ENCODE peak calls at places on chromosomes 2 and 18, in ten cellular contexts. One of them, this sample, is unnamed.

GRCh38 chr2:86336350-86337234 is 834 bp downstream of the REEP1 start:
- DNase-seq in brain microvascular endothelial cell: no peak
- DNase-seq in cardiac muscle cell: no peak
- DNase-seq in foreskin fibroblast: peak; percentile 14
- DNase-seq in nephron progenitor cell: peak; percentile 57
- DNase-seq in HepG2: no peak
- DNase-seq in prostate gland: no peak
- DNase-seq in A673: no peak
- DNase-seq in BE2C: peak; percentile 8
- DNase-seq in fibroblast of lung: no peak
- DNase-seq in this sample: no peak

GRCh38 chr2:39061280-39061679 is 59.6 kb downstream of the SOS1 start:
- DNase-seq in brain microvascular endothelial cell: no peak
- DNase-seq in cardiac muscle cell: no peak
- DNase-seq in foreskin fibroblast: no peak
- DNase-seq in nephron progenitor cell: no peak
- DNase-seq in HepG2: no peak
- DNase-seq in prostate gland: no peak
- DNase-seq in A673: no peak
- DNase-seq in BE2C: no peak
- DNase-seq in fibroblast of lung: no peak
- DNase-seq in this sample: no peak

GRCh38 chr2:207926133-207927076 is 98.9 kb downstream of the PLEKHM3 start:
- DNase-seq in brain microvascular endothelial cell: peak; percentile 64
- DNase-seq in cardiac muscle cell: peak; percentile 73
- DNase-seq in foreskin fibroblast: peak; percentile 94
- DNase-seq in nephron progenitor cell: no peak
- DNase-seq in HepG2: peak; percentile 96
- DNase-seq in prostate gland: peak; percentile 51
- DNase-seq in A673: no peak
- DNase-seq in BE2C: no peak
- DNase-seq in fibroblast of lung: peak; percentile 78
- DNase-seq in this sample: no peak

GRCh38 chr18:46402396-46402795 is 254.6 kb downstream of the LOXHD1 start:
- DNase-seq in brain microvascular endothelial cell: peak; percentile 58
- DNase-seq in cardiac muscle cell: peak; percentile 40
- DNase-seq in foreskin fibroblast: peak; percentile 23
- DNase-seq in nephron progenitor cell: no peak
- DNase-seq in HepG2: no peak
- DNase-seq in prostate gland: no peak
- DNase-seq in A673: no peak
- DNase-seq in BE2C: no peak
- DNase-seq in fibroblast of lung: peak; percentile 65
- DNase-seq in this sample: no peak

GRCh38 chr2:26811261-26811660 is 25.4 kb downstream of the CENPA start:
- DNase-seq in brain microvascular endothelial cell: no peak
- DNase-seq in cardiac muscle cell: no peak
- DNase-seq in foreskin fibroblast: no peak
- DNase-seq in nephron progenitor cell: no peak
- DNase-seq in HepG2: no peak
- DNase-seq in prostate gland: no peak
- DNase-seq in A673: no peak
- DNase-seq in BE2C: no peak
- DNase-seq in fibroblast of lung: no peak
- DNase-seq in this sample: no peak

GRCh38 chr2:190458352-190459107 is 50.4 kb downstream of the MFSD6 start:
- DNase-seq in brain microvascular endothelial cell: no peak
- DNase-seq in cardiac muscle cell: no peak
- DNase-seq in foreskin fibroblast: no peak
- DNase-seq in nephron progenitor cell: no peak
- DNase-seq in HepG2: no peak
- DNase-seq in prostate gland: no peak
- DNase-seq in A673: no peak
- DNase-seq in BE2C: no peak
- DNase-seq in fibroblast of lung: no peak
- DNase-seq in this sample: no peak

GRCh38 chr2:137208361-137208973 is 443.1 kb downstream of the THSD7B start:
- DNase-seq in brain microvascular endothelial cell: peak; percentile 74
- DNase-seq in cardiac muscle cell: peak; percentile 2
- DNase-seq in foreskin fibroblast: peak; percentile 62
- DNase-seq in nephron progenitor cell: no peak
- DNase-seq in HepG2: peak; percentile 13
- DNase-seq in prostate gland: no peak
- DNase-seq in A673: no peak
- DNase-seq in BE2C: no peak
- DNase-seq in fibroblast of lung: peak; percentile 71
- DNase-seq in this sample: no peak

GRCh38 chr2:50746526-50746925 is 285.4 kb downstream of the NRXN1 start:
- DNase-seq in brain microvascular endothelial cell: peak; percentile 49
- DNase-seq in cardiac muscle cell: peak; percentile 33
- DNase-seq in foreskin fibroblast: peak; percentile 4
- DNase-seq in nephron progenitor cell: peak; percentile 37
- DNase-seq in HepG2: peak; percentile 22
- DNase-seq in prostate gland: no peak
- DNase-seq in A673: peak; percentile 62
- DNase-seq in BE2C: peak; percentile 30
- DNase-seq in fibroblast of lung: peak; percentile 50
- DNase-seq in this sample: no peak

GRCh38 chr2:65404988-65405697 is 27.3 kb downstream of the SPRED2 start:
- DNase-seq in brain microvascular endothelial cell: no peak
- DNase-seq in cardiac muscle cell: no peak
- DNase-seq in foreskin fibroblast: no peak
- DNase-seq in nephron progenitor cell: no peak
- DNase-seq in HepG2: no peak
- DNase-seq in prostate gland: no peak
- DNase-seq in A673: no peak
- DNase-seq in BE2C: no peak
- DNase-seq in fibroblast of lung: no peak
- DNase-seq in this sample: no peak

DNA sequence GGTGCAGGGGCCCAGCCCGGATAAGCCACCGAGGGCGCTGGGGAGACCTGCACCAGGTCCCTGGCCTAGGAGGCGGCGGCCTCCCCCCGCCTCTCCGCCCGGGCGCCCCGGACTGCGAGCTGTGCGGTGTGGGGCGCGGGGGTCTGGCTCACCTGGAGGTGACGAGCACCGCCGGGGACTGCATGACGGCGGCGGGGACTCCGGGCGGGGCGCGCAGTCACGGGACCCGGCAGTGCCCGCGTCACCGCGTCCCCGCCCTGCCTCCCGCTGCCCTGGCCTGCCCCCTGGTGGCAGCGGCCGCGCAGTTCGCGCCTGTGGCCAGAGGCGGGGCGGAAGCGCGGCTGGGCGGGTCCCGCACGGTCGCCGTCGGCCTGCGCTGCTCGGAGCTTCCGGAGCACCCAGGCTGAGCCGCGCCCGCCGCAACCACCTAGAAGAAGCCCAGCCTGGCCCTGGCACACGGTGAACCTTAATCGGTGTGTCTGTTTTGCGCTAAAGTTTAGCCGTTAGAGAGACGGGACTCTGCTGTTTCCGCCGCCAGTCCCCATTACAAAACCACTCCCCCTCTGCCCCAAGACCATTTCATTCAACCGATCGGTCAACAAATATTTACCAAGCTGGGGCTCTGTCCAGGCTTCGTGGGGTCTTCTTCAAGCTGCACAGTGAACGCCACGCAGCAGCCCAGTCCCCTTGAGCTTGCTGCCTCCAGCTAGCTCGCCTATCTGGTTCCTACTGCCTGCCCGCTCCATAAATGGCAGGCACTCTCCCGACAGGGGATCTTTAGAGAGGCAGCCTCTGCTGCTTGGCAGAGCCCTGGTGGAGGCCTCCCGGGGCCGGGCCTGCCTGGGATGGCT is at the start of gene HS1BP3:
- DNase-seq in brain microvascular endothelial cell: peak; percentile 40
- DNase-seq in cardiac muscle cell: peak; percentile 84
- DNase-seq in foreskin fibroblast: peak; percentile 94
- DNase-seq in nephron progenitor cell: peak; percentile 91
- DNase-seq in HepG2: peak; percentile 67
- DNase-seq in prostate gland: peak; percentile 83
- DNase-seq in A673: peak; percentile 87
- DNase-seq in BE2C: peak; percentile 88
- DNase-seq in fibroblast of lung: peak; percentile 63
- DNase-seq in this sample: peak; percentile 35
- TF ChIP-seq CTCF in brain microvascular endothelial cell: peak; percentile 59
- TF ChIP-seq CTCF in cardiac muscle cell: peak; percentile 55
- TF ChIP-seq CTCF in foreskin fibroblast: peak; percentile 46
- TF ChIP-seq CTCF in nephron progenitor cell: peak; percentile 61
- TF ChIP-seq CTCF in HepG2: peak; percentile 89
- TF ChIP-seq CTCF in prostate gland: peak; percentile 98
- TF ChIP-seq CTCF in A673: peak; percentile 54
- TF ChIP-seq CTCF in BE2C: peak; percentile 54
- TF ChIP-seq CTCF in fibroblast of lung: peak; percentile 52
- TF ChIP-seq CTCF in this sample: peak; percentile 81

GRCh38 chr18:75041586-75041985 is 167.4 kb downstream of the PTGR3 start:
- DNase-seq in brain microvascular endothelial cell: peak; percentile 17
- DNase-seq in cardiac muscle cell: peak; percentile 43
- DNase-seq in foreskin fibroblast: peak; percentile 28
- DNase-seq in nephron progenitor cell: no peak
- DNase-seq in HepG2: no peak
- DNase-seq in prostate gland: no peak
- DNase-seq in A673: peak; percentile 40
- DNase-seq in BE2C: no peak
- DNase-seq in fibroblast of lung: peak; percentile 18
- DNase-seq in this sample: no peak
- TF ChIP-seq CTCF in brain microvascular endothelial cell: peak; percentile 68
- TF ChIP-seq CTCF in cardiac muscle cell: peak; percentile 49
- TF ChIP-seq CTCF in foreskin fibroblast: peak; percentile 34
- TF ChIP-seq CTCF in nephron progenitor cell: no peak
- TF ChIP-seq CTCF in HepG2: peak; percentile 22
- TF ChIP-seq CTCF in prostate gland: no peak
- TF ChIP-seq CTCF in A673: peak; percentile 56
- TF ChIP-seq CTCF in BE2C: peak; percentile 45
- TF ChIP-seq CTCF in fibroblast of lung: peak; percentile 28
- TF ChIP-seq CTCF in this sample: peak; percentile 10

DNA sequence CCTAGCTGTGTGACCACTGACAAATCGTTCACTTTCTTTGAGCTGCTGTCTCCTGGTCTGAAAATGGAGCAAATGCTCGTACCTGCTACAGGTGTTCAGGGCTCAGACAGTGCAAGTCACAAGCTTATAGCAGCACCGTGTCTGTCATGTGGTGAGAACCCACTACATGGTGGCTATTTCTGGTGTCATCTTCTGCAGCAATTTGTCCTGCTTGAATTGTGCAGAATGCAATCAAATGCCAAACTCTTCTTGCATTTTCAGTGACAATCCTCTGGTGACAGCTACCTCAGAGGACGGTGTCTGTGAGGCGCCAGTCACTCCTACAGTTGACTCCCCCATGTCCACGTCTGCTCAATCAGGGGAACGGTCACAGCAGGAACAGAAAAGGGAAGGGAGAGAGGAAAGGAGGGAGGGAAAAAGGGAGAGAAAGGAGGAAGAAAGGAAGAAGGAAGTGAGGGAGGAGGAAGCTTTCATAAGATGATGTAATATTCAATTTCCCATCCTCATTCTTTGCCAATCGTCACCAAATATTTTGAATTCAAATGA is 122.2 kb downstream of the BCL2 start:
- DNase-seq in brain microvascular endothelial cell: no peak
- DNase-seq in cardiac muscle cell: peak; percentile 7
- DNase-seq in foreskin fibroblast: no peak
- DNase-seq in nephron progenitor cell: no peak
- DNase-seq in HepG2: no peak
- DNase-seq in prostate gland: no peak
- DNase-seq in A673: peak; percentile 35
- DNase-seq in BE2C: no peak
- DNase-seq in fibroblast of lung: no peak
- DNase-seq in this sample: no peak
- TF ChIP-seq CTCF in brain microvascular endothelial cell: no peak
- TF ChIP-seq CTCF in cardiac muscle cell: no peak
- TF ChIP-seq CTCF in foreskin fibroblast: no peak
- TF ChIP-seq CTCF in nephron progenitor cell: no peak
- TF ChIP-seq CTCF in HepG2: no peak
- TF ChIP-seq CTCF in prostate gland: no peak
- TF ChIP-seq CTCF in A673: no peak
- TF ChIP-seq CTCF in BE2C: no peak
- TF ChIP-seq CTCF in fibroblast of lung: no peak
- TF ChIP-seq CTCF in this sample: no peak

GRCh38 chr2:24492283-24493272 is 1.5 kb downstream of the NCOA1 start:
- DNase-seq in brain microvascular endothelial cell: no peak
- DNase-seq in cardiac muscle cell: peak; percentile 50
- DNase-seq in foreskin fibroblast: peak; percentile 63
- DNase-seq in nephron progenitor cell: peak; percentile 5
- DNase-seq in HepG2: no peak
- DNase-seq in prostate gland: peak; percentile 12
- DNase-seq in A673: peak; percentile 56
- DNase-seq in BE2C: no peak
- DNase-seq in fibroblast of lung: peak; percentile 35
- DNase-seq in this sample: no peak
- TF ChIP-seq CTCF in brain microvascular endothelial cell: no peak
- TF ChIP-seq CTCF in cardiac muscle cell: no peak
- TF ChIP-seq CTCF in foreskin fibroblast: no peak
- TF ChIP-seq CTCF in nephron progenitor cell: no peak
- TF ChIP-seq CTCF in HepG2: no peak
- TF ChIP-seq CTCF in prostate gland: no peak
- TF ChIP-seq CTCF in A673: no peak
- TF ChIP-seq CTCF in BE2C: no peak
- TF ChIP-seq CTCF in fibroblast of lung: no peak
- TF ChIP-seq CTCF in this sample: no peak

GRCh38 chr2:40512246-40512645 is 60.4 kb upstream of the SLC8A1 start:
- DNase-seq in brain microvascular endothelial cell: peak; percentile 34
- DNase-seq in cardiac muscle cell: peak; percentile 71
- DNase-seq in foreskin fibroblast: peak; percentile 8
- DNase-seq in nephron progenitor cell: no peak
- DNase-seq in HepG2: no peak
- DNase-seq in prostate gland: no peak
- DNase-seq in A673: no peak
- DNase-seq in BE2C: no peak
- DNase-seq in fibroblast of lung: no peak
- DNase-seq in this sample: no peak
- TF ChIP-seq CTCF in brain microvascular endothelial cell: no peak
- TF ChIP-seq CTCF in cardiac muscle cell: no peak
- TF ChIP-seq CTCF in foreskin fibroblast: no peak
- TF ChIP-seq CTCF in nephron progenitor cell: no peak
- TF ChIP-seq CTCF in HepG2: no peak
- TF ChIP-seq CTCF in prostate gland: no peak
- TF ChIP-seq CTCF in A673: no peak
- TF ChIP-seq CTCF in BE2C: no peak
- TF ChIP-seq CTCF in fibroblast of lung: no peak
- TF ChIP-seq CTCF in this sample: no peak

GRCh38 chr2:88690591-88691338 is 708 bp upstream of the RPIA start:
- DNase-seq in brain microvascular endothelial cell: no peak
- DNase-seq in cardiac muscle cell: no peak
- DNase-seq in foreskin fibroblast: peak; percentile 38
- DNase-seq in nephron progenitor cell: no peak
- DNase-seq in HepG2: peak; percentile 57
- DNase-seq in prostate gland: no peak
- DNase-seq in A673: peak; percentile 33
- DNase-seq in BE2C: peak; percentile 8
- DNase-seq in fibroblast of lung: no peak
- DNase-seq in this sample: peak; percentile 27
- TF ChIP-seq CTCF in brain microvascular endothelial cell: peak; percentile 36
- TF ChIP-seq CTCF in cardiac muscle cell: peak; percentile 9
- TF ChIP-seq CTCF in foreskin fibroblast: no peak
- TF ChIP-seq CTCF in nephron progenitor cell: no peak
- TF ChIP-seq CTCF in HepG2: no peak
- TF ChIP-seq CTCF in prostate gland: no peak
- TF ChIP-seq CTCF in A673: no peak
- TF ChIP-seq CTCF in BE2C: no peak
- TF ChIP-seq CTCF in fibroblast of lung: no peak
- TF ChIP-seq CTCF in this sample: peak; percentile 54